ENCODE peak calls at places on chromosome 18, in ten cellular contexts. R is iris pigment epithelial cell, X is astrocyte of the cerebellum, H is SW 1271, L is activated B cell treated with CpG ODN at 0.5 μM for 24 hours, O is erythroblast, F is iPS DF 6.9, M is T-helper 1 cell, I is fibroblast of mammary gland, S is HTR-8/SVneo. G is an unnamed sample.

GRCh38 chr18:61581578-61582204 is 248.5 kb downstream of the CDH20 start:
- DNase-seq in R (peak), X (no peak), H (peak), L (peak), O (peak), F (peak), M (peak), I (peak), S (peak), G (peak)

GRCh38 chr18:48230459-48231113 is 178.6 kb downstream of the ZBTB7C start:
- DNase-seq in R (peak), X (no peak), H (peak), L (no peak), O (peak), F (peak), M (no peak), I (peak), S (peak), G (no peak)

GRCh38 chr18:67794512-67794911 is 278.0 kb upstream of the DSEL start:
- DNase-seq in R (peak), X (no peak), H (no peak), L (no peak), O (no peak), F (no peak), M (no peak), I (peak), S (no peak), G (no peak)

GRCh38 chr18:48797841-48798255 is 152.9 kb downstream of the SMAD7 start:
- DNase-seq in R (no peak), X (no peak), H (no peak), L (peak), O (no peak), F (no peak), M (no peak), I (no peak), S (no peak), G (no peak)

GRCh38 chr18:28466213-28466612 is 289.3 kb upstream of the CDH2 start:
- DNase-seq in R (no peak), X (no peak), H (no peak), L (no peak), O (no peak), F (no peak), M (no peak), I (no peak), S (no peak), G (no peak)

GRCh38 chr18:61589053-61589723 is 256.0 kb downstream of the CDH20 start:
- DNase-seq in R (peak), X (no peak), H (no peak), L (no peak), O (no peak), F (no peak), M (no peak), I (peak), S (no peak), G (no peak)

GRCh38 chr18:48228841-48229240 is 180.3 kb downstream of the ZBTB7C start:
- DNase-seq in R (no peak), X (no peak), H (no peak), L (no peak), O (no peak), F (no peak), M (no peak), I (no peak), S (no peak), G (no peak)

GRCh38 chr18:63775166-63775730 is at the start of gene SERPINB7:
- DNase-seq in R (peak), X (peak), H (peak), L (no peak), O (no peak), F (no peak), M (no peak), I (peak), S (peak), G (no peak)

GRCh38 chr18:35345460-35345921 is 1.3 kb upstream of the ZNF24 start:
- DNase-seq in R (peak), X (peak), H (no peak), L (peak), O (peak), F (no peak), M (no peak), I (no peak), S (no peak), G (no peak)

GRCh38 chr18:13800505-13801259 is 23.3 kb upstream of the MC5R start:
- DNase-seq in R (peak), X (no peak), H (peak), L (no peak), O (peak), F (no peak), M (peak), I (peak), S (peak), G (peak)

GRCh38 chr18:55384551-55385275 is 203.3 kb downstream of the TCF4 start:
- DNase-seq in R (peak), X (no peak), H (no peak), L (no peak), O (peak), F (peak), M (no peak), I (peak), S (peak), G (no peak)

GRCh38 chr18:46570666-46571065 is 86.4 kb downstream of the LOXHD1 start:
- DNase-seq in R (no peak), X (no peak), H (no peak), L (no peak), O (no peak), F (no peak), M (no peak), I (no peak), S (no peak), G (no peak)

GRCh38 chr18:12308386-12309100 is 502 bp downstream of the TUBB6 start:
- DNase-seq in R (peak), X (peak), H (peak), L (peak), O (peak), F (no peak), M (no peak), I (peak), S (peak), G (no peak)

GRCh38 chr18:27619259-27619772 is 434.2 kb upstream of the CHST9 start:
- DNase-seq in R (no peak), X (no peak), H (no peak), L (no peak), O (no peak), F (no peak), M (no peak), I (no peak), S (no peak), G (no peak)

GRCh38 chr18:13915973-13916372 is 637 bp upstream of the MC2R start:
- DNase-seq in R (no peak), X (no peak), H (no peak), L (no peak), O (no peak), F (no peak), M (no peak), I (no peak), S (no peak), G (no peak)

GRCh38 chr18:12579775-12580174 is 78.1 kb downstream of the SPIRE1 start:
- DNase-seq in R (no peak), X (no peak), H (no peak), L (no peak), O (no peak), F (no peak), M (no peak), I (no peak), S (no peak), G (no peak)

GRCh38 chr18:75854174-75854573 is 426.7 kb upstream of the SMIM21 start:
- DNase-seq in R (no peak), X (no peak), H (no peak), L (no peak), O (peak), F (peak), M (no peak), I (no peak), S (no peak), G (no peak)

GRCh38 chr18:58135170-58135569 is 91.1 kb downstream of the NEDD4L start:
- DNase-seq in R (peak), X (peak), H (no peak), L (no peak), O (no peak), F (no peak), M (no peak), I (peak), S (no peak), G (no peak)

GRCh38 chr18:78497641-78498040 is 482.0 kb upstream of the SALL3 start:
- DNase-seq in R (no peak), X (no peak), H (no peak), L (no peak), O (no peak), F (no peak), M (no peak), I (no peak), S (no peak), G (no peak)

GRCh38 chr18:58221060-58221725 is 177.2 kb downstream of the NEDD4L start:
- DNase-seq in R (peak), X (peak), H (peak), L (no peak), O (peak), F (no peak), M (no peak), I (peak), S (peak), G (no peak)

GRCh38 chr18:42620585-42620984 is 494.9 kb downstream of the RIT2 start:
- DNase-seq in R (no peak), X (no peak), H (no peak), L (no peak), O (no peak), F (no peak), M (no peak), I (no peak), S (no peak), G (no peak)

GRCh38 chr18:51275712-51276473 is 78.4 kb upstream of the MEX3C start:
- DNase-seq in R (peak), X (peak), H (no peak), L (no peak), O (peak), F (no peak), M (no peak), I (peak), S (no peak), G (no peak)

GRCh38 chr18:41395695-41396094 is 559.3 kb upstream of the PIK3C3 start:
- DNase-seq in R (peak), X (no peak), H (peak), L (no peak), O (no peak), F (no peak), M (no peak), I (no peak), S (no peak), G (no peak)

GRCh38 chr18:21605218-21605617 is 4.7 kb upstream of the ESCO1 start:
- DNase-seq in R (no peak), X (no peak), H (no peak), L (no peak), O (no peak), F (no peak), M (no peak), I (no peak), S (no peak), G (no peak)

GRCh38 chr18:433297-433696 is 67.2 kb downstream of the COLEC12 start:
- DNase-seq in R (no peak), X (no peak), H (no peak), L (no peak), O (no peak), F (no peak), M (no peak), I (peak), S (no peak), G (no peak)

GRCh38 chr18:24915547-24915946 is 436.4 kb downstream of the ZNF521 start:
- DNase-seq in R (peak), X (peak), H (no peak), L (no peak), O (no peak), F (no peak), M (no peak), I (peak), S (no peak), G (no peak)

GRCh38 chr18:79394438-79395307 is 1.1 kb upstream of the NFATC1 start:
- DNase-seq in R (peak), X (no peak), H (no peak), L (peak), O (peak), F (no peak), M (peak), I (peak), S (no peak), G (no peak)

GRCh38 chr18:70523798-70524182 is 234.9 kb downstream of the SOCS6 start:
- DNase-seq in R (no peak), X (no peak), H (no peak), L (no peak), O (no peak), F (no peak), M (no peak), I (no peak), S (no peak), G (no peak)

GRCh38 chr18:23618862-23619387 is 32.6 kb upstream of the NPC1 start:
- DNase-seq in R (peak), X (no peak), H (no peak), L (peak), O (no peak), F (no peak), M (no peak), I (peak), S (no peak), G (no peak)

GRCh38 chr18:76450912-76451421 is 44.1 kb downstream of the ZNF516 start:
- DNase-seq in R (peak), X (no peak), H (no peak), L (no peak), O (peak), F (peak), M (no peak), I (peak), S (peak), G (no peak)

GRCh38 chr18:22467760-22468553 is 50.2 kb upstream of the CTAGE1 start:
- DNase-seq in R (peak), X (peak), H (no peak), L (no peak), O (peak), F (no peak), M (no peak), I (peak), S (peak), G (no peak)

GRCh38 chr18:51668101-51668500 is 470.6 kb upstream of the MEX3C start:
- DNase-seq in R (peak), X (peak), H (peak), L (no peak), O (peak), F (peak), M (no peak), I (peak), S (peak), G (no peak)